ENCODE peak calls at places on chromosomes 3 and 15, in nine cellular contexts. G is uterus, Z is progenitor cell of endocrine pancreas, K is neural progenitor cell, Y is thyroid gland, T is GM23338, N is A549, E is OCI-LY7, H is NB4. O is an unnamed sample.

GRCh38 chr15:72176155-72176554 is 21.4 kb downstream of the GRAMD2A start:
- DNase-seq in G (no peak), Z (no peak), K (no peak), Y (peak), T (no peak), N (no peak), E (no peak), H (no peak), O (no peak)

GRCh38 chr15:41637086-41637485 is 23.1 kb upstream of the MGA start:
- DNase-seq in G (no peak), Z (no peak), K (no peak), Y (no peak), T (no peak), N (no peak), E (no peak), H (no peak), O (no peak)

GRCh38 chr3:196942915-196943277 is 568 bp upstream of the NCBP2 start:
- DNase-seq in G (no peak), Z (no peak), K (no peak), Y (peak), T (peak), N (no peak), E (peak), H (no peak), O (no peak)

GRCh38 chr3:9185701-9186100 is 63.7 kb downstream of the SRGAP3 start:
- DNase-seq in G (no peak), Z (no peak), K (no peak), Y (peak), T (no peak), N (no peak), E (no peak), H (no peak), O (no peak)

GRCh38 chr3:36756272-36756671 is 8.1 kb downstream of the DCLK3 start:
- DNase-seq in G (no peak), Z (no peak), K (no peak), Y (no peak), T (no peak), N (no peak), E (no peak), H (no peak), O (no peak)

GRCh38 chr3:189718215-189718614 is 87.0 kb downstream of the TP63 start:
- DNase-seq in G (no peak), Z (no peak), K (no peak), Y (no peak), T (no peak), N (no peak), E (no peak), H (peak), O (no peak)

GRCh38 chr15:26376243-26376642 is 396.6 kb downstream of the GABRB3 start:
- DNase-seq in G (no peak), Z (no peak), K (no peak), Y (no peak), T (no peak), N (no peak), E (no peak), H (no peak), O (no peak)

GRCh38 chr15:67680645-67681044 is 138.1 kb downstream of the MAP2K5 start:
- DNase-seq in G (no peak), Z (no peak), K (no peak), Y (no peak), T (no peak), N (peak), E (peak), H (peak), O (no peak)

GRCh38 chr3:28745436-28745835 is 396.8 kb upstream of the AZI2 start:
- DNase-seq in G (no peak), Z (no peak), K (no peak), Y (no peak), T (no peak), N (no peak), E (no peak), H (no peak), O (no peak)

GRCh38 chr3:42855547-42856380 is 19.9 kb downstream of the CYP8B1 start:
- DNase-seq in G (no peak), Z (no peak), K (no peak), Y (no peak), T (no peak), N (no peak), E (no peak), H (no peak), O (peak)

GRCh38 chr3:153221748-153222162 is 59.7 kb downstream of the RAP2B start:
- DNase-seq in G (peak), Z (no peak), K (no peak), Y (peak), T (no peak), N (peak), E (no peak), H (peak), O (no peak)

GRCh38 chr15:89068325-89068784 is 19.9 kb upstream of the ABHD2 start:
- DNase-seq in G (peak), Z (no peak), K (no peak), Y (no peak), T (no peak), N (peak), E (no peak), H (peak), O (no peak)

GRCh38 chr3:180306691-180307090 is 270.0 kb upstream of the PEX5L start:
- DNase-seq in G (no peak), Z (no peak), K (no peak), Y (no peak), T (no peak), N (no peak), E (no peak), H (no peak), O (no peak)

GRCh38 chr3:31314261-31314660 is 218.5 kb upstream of the STT3B start:
- DNase-seq in G (no peak), Z (no peak), K (no peak), Y (no peak), T (no peak), N (no peak), E (no peak), H (no peak), O (no peak)

GRCh38 chr15:70492240-70493177 is 270.8 kb downstream of the UACA start:
- DNase-seq in G (no peak), Z (no peak), K (no peak), Y (peak), T (peak), N (peak), E (peak), H (peak), O (peak)

GRCh38 chr15:99582508-99582960 is 16.8 kb downstream of the MEF2A start:
- DNase-seq in G (no peak), Z (no peak), K (no peak), Y (no peak), T (no peak), N (no peak), E (no peak), H (peak), O (no peak)

GRCh38 chr3:42264399-42265058 is 1.5 kb downstream of the CCK start:
- DNase-seq in G (no peak), Z (no peak), K (no peak), Y (peak), T (peak), N (peak), E (no peak), H (no peak), O (no peak)

GRCh38 chr3:149964296-149964695 is 6.4 kb downstream of the PFN2 start:
- DNase-seq in G (no peak), Z (no peak), K (no peak), Y (no peak), T (no peak), N (no peak), E (no peak), H (no peak), O (no peak)

GRCh38 chr15:69540622-69541021 is 88.0 kb downstream of the RPLP1 start:
- DNase-seq in G (no peak), Z (no peak), K (no peak), Y (no peak), T (no peak), N (no peak), E (no peak), H (no peak), O (no peak)

GRCh38 chr15:74245342-74245931 is 9.3 kb downstream of the CCDC33 start:
- DNase-seq in G (no peak), Z (no peak), K (peak), Y (peak), T (peak), N (no peak), E (no peak), H (no peak), O (no peak)

GRCh38 chr3:154023148-154023547 is 98.0 kb upstream of the ARHGEF26 start:
- DNase-seq in G (no peak), Z (no peak), K (no peak), Y (no peak), T (no peak), N (peak), E (no peak), H (no peak), O (no peak)

GRCh38 chr15:61768131-61768530 is 292.1 kb downstream of the VPS13C start:
- DNase-seq in G (no peak), Z (no peak), K (no peak), Y (no peak), T (no peak), N (no peak), E (no peak), H (no peak), O (no peak)

GRCh38 chr3:62433396-62433795 is 60.0 kb upstream of the FEZF2 start:
- DNase-seq in G (no peak), Z (no peak), K (no peak), Y (no peak), T (no peak), N (no peak), E (no peak), H (no peak), O (no peak)

GRCh38 chr15:47293763-47294162 is 423.5 kb upstream of the SEMA6D start:
- DNase-seq in G (peak), Z (no peak), K (peak), Y (peak), T (peak), N (no peak), E (no peak), H (no peak), O (no peak)

GRCh38 chr3:52292247-52293065 is 4.8 kb downstream of the GLYCTK start:
- DNase-seq in G (no peak), Z (no peak), K (no peak), Y (no peak), T (no peak), N (no peak), E (no peak), H (no peak), O (no peak)

GRCh38 chr3:10774825-10775224 is 41.2 kb upstream of the SLC6A11 start:
- DNase-seq in G (no peak), Z (no peak), K (no peak), Y (no peak), T (no peak), N (no peak), E (no peak), H (no peak), O (no peak)

GRCh38 chr15:35173444-35174118 is 88.5 kb upstream of the NANOGP8 start:
- DNase-seq in G (no peak), Z (no peak), K (no peak), Y (no peak), T (no peak), N (no peak), E (no peak), H (no peak), O (no peak)

GRCh38 chr3:110576962-110577361 is 494.7 kb upstream of the NECTIN3 start:
- DNase-seq in G (no peak), Z (no peak), K (peak), Y (no peak), T (peak), N (peak), E (no peak), H (peak), O (no peak)

GRCh38 chr15:69535101-69535638 is 82.6 kb downstream of the RPLP1 start:
- DNase-seq in G (no peak), Z (no peak), K (no peak), Y (no peak), T (no peak), N (no peak), E (no peak), H (no peak), O (no peak)

GRCh38 chr3:45778761-45779201 is 17.6 kb downstream of the SLC6A20 start:
- DNase-seq in G (no peak), Z (no peak), K (no peak), Y (no peak), T (no peak), N (no peak), E (no peak), H (no peak), O (no peak)

GRCh38 chr3:46027021-46027705 is at the start of gene XCR1:
- DNase-seq in G (no peak), Z (no peak), K (no peak), Y (no peak), T (no peak), N (no peak), E (no peak), H (no peak), O (no peak)

GRCh38 chr15:74036271-74037170 is 42.0 kb downstream of the PML start:
- DNase-seq in G (peak), Z (peak), K (peak), Y (peak), T (peak), N (peak), E (peak), H (peak), O (no peak)

GRCh38 chr3:35409991-35410390 is 229.3 kb upstream of the ARPP21 start:
- DNase-seq in G (no peak), Z (no peak), K (no peak), Y (no peak), T (no peak), N (no peak), E (no peak), H (no peak), O (no peak)

GRCh38 chr3:186133980-186134379 is 25.1 kb upstream of the ETV5 start:
- DNase-seq in G (no peak), Z (no peak), K (no peak), Y (no peak), T (no peak), N (no peak), E (no peak), H (no peak), O (no peak)

GRCh38 chr3:9915252-9916141 is 1.4 kb upstream of the IL17RC start:
- DNase-seq in G (peak), Z (peak), K (peak), Y (peak), T (peak), N (no peak), E (no peak), H (peak), O (peak)

GRCh38 chr3:177335728-177336127 is 138.4 kb upstream of the TBL1XR1 start:
- DNase-seq in G (no peak), Z (no peak), K (no peak), Y (no peak), T (no peak), N (no peak), E (no peak), H (peak), O (no peak)

GRCh38 chr3:39101022-39101689 is 6.3 kb downstream of the GORASP1 start:
- DNase-seq in G (no peak), Z (no peak), K (peak), Y (peak), T (peak), N (peak), E (peak), H (peak), O (no peak)

DNA sequence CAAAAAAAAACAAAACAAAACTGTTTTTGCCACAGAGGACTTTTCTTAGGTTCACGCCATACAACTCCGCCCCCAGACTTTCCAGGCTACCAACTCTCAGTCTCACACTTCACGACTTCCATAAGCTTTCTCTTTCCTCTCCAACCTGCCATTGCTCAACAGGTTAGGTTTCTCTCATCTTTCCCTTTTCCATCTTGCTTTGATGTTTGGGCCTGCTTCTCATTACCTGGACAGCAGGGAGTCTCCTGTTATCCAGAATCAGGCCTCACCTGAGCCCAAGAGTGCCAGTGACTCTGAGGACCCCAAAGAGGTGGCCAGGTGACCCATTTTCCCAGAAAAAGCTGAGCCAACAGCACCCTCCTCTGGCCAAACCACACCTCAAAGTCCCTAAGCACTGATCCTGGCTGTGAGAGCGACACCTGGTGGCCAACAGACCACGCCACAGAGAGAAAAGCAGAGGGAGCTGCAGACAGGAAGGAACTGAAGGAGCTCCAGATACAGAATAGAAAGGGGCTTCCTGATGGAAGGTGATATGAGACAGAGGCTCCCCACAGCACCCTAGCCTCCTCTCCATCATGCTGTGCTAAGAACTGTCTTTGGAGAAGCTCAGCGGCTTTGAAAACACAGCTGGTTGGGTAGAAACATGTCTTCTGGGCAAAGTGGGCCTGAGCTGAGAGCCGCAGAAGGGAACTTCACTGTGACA is 4.0 kb downstream of the CCDC51 start:
- DNase-seq in G (peak), Z (peak), K (peak), Y (peak), T (peak), N (peak), E (peak), H (peak), O (peak)
- TF ChIP-seq CTCF in G (peak), Z (peak), K (peak), Y (peak), T (peak), N (peak), E (peak), H (peak), O (peak)

GRCh38 chr3:58022490-58022889 is 14.3 kb downstream of the FLNB start:
- DNase-seq in G (no peak), Z (no peak), K (no peak), Y (no peak), T (no peak), N (no peak), E (no peak), H (no peak), O (no peak)
- TF ChIP-seq CTCF in G (no peak), Z (no peak), K (no peak), Y (no peak), T (no peak), N (no peak), E (no peak), H (no peak), O (no peak)

GRCh38 chr15:75720787-75721461 is 8.3 kb upstream of the CSPG4 start:
- DNase-seq in G (no peak), Z (no peak), K (peak), Y (peak), T (peak), N (peak), E (peak), H (peak), O (no peak)
- TF ChIP-seq CTCF in G (no peak), Z (peak), K (peak), Y (peak), T (peak), N (peak), E (peak), H (peak), O (no peak)

DNA sequence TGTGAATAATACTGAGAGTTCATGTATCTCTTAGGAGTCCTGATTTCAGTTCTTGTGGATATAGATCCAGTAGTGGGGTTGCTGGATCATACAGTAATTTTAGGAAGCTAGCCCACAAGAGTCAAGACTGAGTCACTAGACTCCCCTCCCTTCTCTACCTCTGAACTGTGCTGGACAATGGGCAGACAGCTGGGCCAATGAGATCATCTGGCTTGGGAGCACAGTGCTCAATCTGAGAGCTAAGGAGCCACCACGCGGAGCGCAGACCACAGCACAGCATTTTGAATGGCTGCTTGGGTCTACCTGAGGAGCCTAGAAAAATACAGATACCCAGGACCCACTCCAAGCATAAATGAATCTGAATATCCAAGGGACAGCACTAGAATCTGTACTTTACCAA is 32.5 kb downstream of the WNT5A start:
- DNase-seq in G (no peak), Z (no peak), K (no peak), Y (no peak), T (no peak), N (no peak), E (no peak), H (no peak), O (no peak)
- TF ChIP-seq CTCF in G (no peak), Z (no peak), K (no peak), Y (no peak), T (no peak), N (no peak), E (no peak), H (no peak), O (no peak)

DNA sequence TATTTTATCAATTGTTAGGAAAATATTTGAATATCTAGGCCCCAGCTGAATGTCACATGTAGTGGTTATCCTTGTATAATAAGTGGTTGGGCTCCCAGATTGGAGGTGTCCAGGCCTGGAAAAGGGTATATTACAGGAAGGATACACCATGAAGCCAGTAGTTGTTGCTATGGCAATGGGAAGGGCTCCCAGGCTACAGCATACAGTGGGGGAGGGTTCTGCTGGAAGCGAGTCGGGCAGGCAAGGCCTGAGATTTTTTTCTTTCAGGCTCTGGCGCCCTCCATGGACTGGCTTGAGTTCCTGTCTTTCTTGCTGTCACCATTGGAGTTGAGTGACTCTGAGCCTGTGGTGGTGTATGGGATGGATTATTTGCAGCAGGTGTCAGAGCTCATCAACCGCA is 8.9 kb downstream of the ECE2 start:
- DNase-seq in G (no peak), Z (no peak), K (peak), Y (peak), T (peak), N (peak), E (peak), H (peak), O (no peak)
- TF ChIP-seq CTCF in G (no peak), Z (peak), K (peak), Y (peak), T (peak), N (peak), E (peak), H (peak), O (no peak)

GRCh38 chr3:32778389-32778788 is 39.4 kb upstream of the TRIM71 start:
- DNase-seq in G (no peak), Z (no peak), K (no peak), Y (no peak), T (no peak), N (no peak), E (no peak), H (peak), O (no peak)
- TF ChIP-seq CTCF in G (no peak), Z (no peak), K (no peak), Y (no peak), T (peak), N (no peak), E (peak), H (peak), O (no peak)

GRCh38 chr15:65598468-65598867 is 12.5 kb downstream of the INTS14 start:
- DNase-seq in G (no peak), Z (no peak), K (no peak), Y (no peak), T (no peak), N (no peak), E (no peak), H (no peak), O (no peak)

GRCh38 chr15:65599677-65600076 is 11.3 kb downstream of the INTS14 start:
- DNase-seq in G (no peak), Z (no peak), K (no peak), Y (no peak), T (no peak), N (no peak), E (no peak), H (no peak), O (no peak)

GRCh38 chr15:65595960-65596359 is 15.0 kb downstream of the INTS14 start:
- DNase-seq in G (no peak), Z (no peak), K (peak), Y (no peak), T (peak), N (peak), E (peak), H (peak), O (no peak)
- TF ChIP-seq CTCF in G (no peak), Z (peak), K (peak), Y (peak), T (peak), N (peak), E (peak), H (peak), O (no peak)

O was measured in activated B cell treated with CpG ODN at 0.5 μM for 24 hours.